ENCODE peak calls at places on chromosome 20, in four cellular contexts. S is HepG2, D is WTC11, U is A549. W is an unnamed sample.

GRCh38 chr20:56393133-56393472 is 658 bp downstream of the CSTF1 start:
- DNase-seq in U (no peak), D (no peak), S (no peak), W (no peak)

GRCh38 chr20:49786671-49787370 is 25.8 kb upstream of the SLC9A8 start:
- DNase-seq in D (no peak), S (no peak), U (no peak), W (no peak)

GRCh38 chr20:10893331-10893730 is 219.5 kb upstream of the JAG1 start:
- DNase-seq in S (no peak), D (no peak), U (no peak), W (no peak)

GRCh38 chr20:62358171-62358719 is 8.9 kb downstream of the LAMA5 start:
- DNase-seq in S (no peak), D (no peak), U (no peak), W (peak; percentile 46)

GRCh38 chr20:62887860-62888239 is 26.2 kb upstream of the TCFL5 start:
- DNase-seq in D (no peak), S (no peak), U (no peak), W (no peak)

GRCh38 chr20:5781798-5782750 is 31.9 kb downstream of the SHLD1 start:
- DNase-seq in D (no peak), U (no peak), S (peak; percentile 93), W (peak; percentile 73)

GRCh38 chr20:18983796-18984195 is 170.2 kb downstream of the SCP2D1 start:
- DNase-seq in S (no peak), D (no peak), U (no peak), W (no peak)

GRCh38 chr20:33433875-33434274 is 9.7 kb downstream of the SNTA1 start:
- DNase-seq in S (no peak), U (no peak), D (no peak), W (no peak)

GRCh38 chr20:49167811-49168507 is 20.2 kb downstream of the STAU1 start:
- DNase-seq in D (no peak), U (no peak), S (no peak), W (no peak)

GRCh38 chr20:33676121-33676520 is 1.9 kb upstream of the NECAB3 start:
- DNase-seq in D (no peak), S (no peak), U (no peak), W (no peak)

GRCh38 chr20:36299459-36299858 is 6.7 kb upstream of the DLGAP4 start:
- DNase-seq in U (no peak), D (no peak), S (no peak), W (no peak)

GRCh38 chr20:55538261-55538908 is 466.9 kb downstream of the CBLN4 start:
- DNase-seq in S (no peak), D (no peak), U (no peak), W (no peak)

GRCh38 chr20:33821270-33821836 is 10.2 kb downstream of the CHMP4B start:
- DNase-seq in U (no peak), D (no peak), S (no peak), W (peak; percentile 43)

GRCh38 chr20:33882018-33882417 is 70.9 kb downstream of the CHMP4B start:
- DNase-seq in D (no peak), S (no peak), U (no peak), W (no peak)

GRCh38 chr20:54362283-54362682 is 113.1 kb upstream of the DOK5 start:
- DNase-seq in S (no peak), D (no peak), U (no peak), W (no peak)

GRCh38 chr20:63037669-63038268 is 31.0 kb upstream of the BHLHE23 start:
- DNase-seq in U (no peak), D (no peak), S (no peak), W (no peak)

GRCh38 chr20:51639206-51639832 is 96.8 kb upstream of the NFATC2 start:
- DNase-seq in S (peak; percentile 75), U (peak; percentile 74), D (peak; percentile 90), W (peak; percentile 77)

GRCh38 chr20:64105846-64106434 is 1.4 kb downstream of the NPBWR2 start:
- DNase-seq in U (no peak), D (peak; percentile 8), S (no peak), W (no peak)

GRCh38 chr20:62861732-62862336 is at the start of gene TCFL5:
- DNase-seq in U (peak; percentile 68), D (peak; percentile 81), S (peak; percentile 88), W (peak; percentile 93)

GRCh38 chr20:53003420-53003819 is 31.3 kb downstream of the TSHZ2 start:
- DNase-seq in D (no peak), S (no peak), U (no peak), W (no peak)

GRCh38 chr20:1242530-1242929 is 16.7 kb downstream of the RAD21L1 start:
- DNase-seq in U (no peak), D (no peak), S (no peak), W (no peak)

GRCh38 chr20:21202284-21202683 is 76.4 kb downstream of the KIZ start:
- DNase-seq in D (no peak), S (peak; percentile 16), U (no peak), W (no peak)

GRCh38 chr20:63186528-63187316 is 29.2 kb downstream of the YTHDF1 start:
- DNase-seq in S (peak; percentile 27), D (no peak), U (no peak), W (no peak)

GRCh38 chr20:7792131-7792869 is 148.0 kb downstream of the HAO1 start:
- DNase-seq in S (no peak), U (no peak), D (no peak), W (no peak)

DNA sequence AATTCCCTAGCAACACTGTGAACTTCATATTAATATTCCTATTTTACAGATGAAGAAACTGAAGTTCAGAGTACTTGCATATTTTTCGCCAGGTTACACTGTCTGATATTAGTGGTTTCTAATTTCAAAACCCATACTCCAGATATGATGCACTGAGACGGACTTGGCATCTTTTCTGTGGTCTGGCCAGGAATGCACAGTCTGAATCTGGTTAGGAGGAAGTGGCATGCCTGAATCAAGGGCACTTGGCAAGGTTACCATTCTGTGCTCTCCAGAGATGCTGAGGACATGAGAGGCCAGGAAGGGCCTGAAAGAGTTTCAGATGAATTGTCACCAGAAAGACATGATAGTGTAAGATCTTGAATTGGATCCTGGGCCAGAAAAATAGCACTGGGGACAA is 150.1 kb downstream of the HAO1 start:
- DNase-seq in U (no peak), D (no peak), S (no peak), W (no peak)
- TF ChIP-seq HMGXB4 in U (no peak), D (no peak), S (no peak), W (no peak)

DNA sequence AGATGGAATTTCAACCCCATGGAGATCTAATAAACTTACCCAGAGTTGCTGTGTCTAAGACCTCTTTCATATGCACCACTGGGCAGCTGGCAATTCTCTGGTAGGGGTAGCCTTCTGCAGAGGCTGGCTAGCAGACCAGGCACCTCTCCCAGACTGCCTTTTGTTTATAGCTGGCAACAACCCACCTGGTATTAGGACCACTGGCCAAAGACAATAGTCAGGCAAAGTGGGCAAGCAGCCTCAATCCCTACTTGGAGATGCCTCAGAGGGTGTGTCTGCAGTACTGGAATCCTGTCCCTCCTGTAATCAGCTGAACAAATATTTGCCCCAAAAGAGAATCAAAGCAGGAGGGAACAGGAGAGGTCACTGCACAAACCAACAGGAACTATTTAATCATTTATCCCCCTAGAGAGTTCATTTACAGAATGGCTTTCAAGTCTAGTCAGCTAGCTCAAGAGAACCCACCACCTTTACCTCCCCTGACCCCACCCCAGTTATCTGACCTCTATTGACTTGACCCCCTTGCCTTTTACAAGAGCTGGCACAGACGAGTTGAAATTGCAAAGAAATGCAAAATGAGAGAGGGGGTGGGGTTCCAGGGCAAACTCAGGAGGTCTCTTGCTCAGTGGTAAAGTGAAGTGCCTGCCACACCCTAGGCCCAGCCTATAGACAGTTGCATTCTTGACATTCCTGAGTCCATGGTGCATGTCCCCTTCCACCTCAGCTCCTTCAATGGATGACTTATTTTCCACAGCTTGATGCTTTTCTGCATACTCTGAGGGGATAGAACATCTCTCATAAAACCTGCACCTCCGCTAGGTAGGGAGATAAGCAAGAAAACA is 2.8 kb downstream of the BCL2L1 start:
- DNase-seq in S (peak; percentile 99), U (peak; percentile 72), D (peak; percentile 52), W (peak; percentile 15)
- TF ChIP-seq HMGXB4 in S (no peak), U (no peak), D (no peak), W (no peak)

GRCh38 chr20:41782255-41782654 is 164.1 kb upstream of the CHD6 start:
- DNase-seq in S (no peak), U (no peak), D (no peak), W (no peak)
- TF ChIP-seq HMGXB4 in S (no peak), U (no peak), D (no peak), W (no peak)

DNA sequence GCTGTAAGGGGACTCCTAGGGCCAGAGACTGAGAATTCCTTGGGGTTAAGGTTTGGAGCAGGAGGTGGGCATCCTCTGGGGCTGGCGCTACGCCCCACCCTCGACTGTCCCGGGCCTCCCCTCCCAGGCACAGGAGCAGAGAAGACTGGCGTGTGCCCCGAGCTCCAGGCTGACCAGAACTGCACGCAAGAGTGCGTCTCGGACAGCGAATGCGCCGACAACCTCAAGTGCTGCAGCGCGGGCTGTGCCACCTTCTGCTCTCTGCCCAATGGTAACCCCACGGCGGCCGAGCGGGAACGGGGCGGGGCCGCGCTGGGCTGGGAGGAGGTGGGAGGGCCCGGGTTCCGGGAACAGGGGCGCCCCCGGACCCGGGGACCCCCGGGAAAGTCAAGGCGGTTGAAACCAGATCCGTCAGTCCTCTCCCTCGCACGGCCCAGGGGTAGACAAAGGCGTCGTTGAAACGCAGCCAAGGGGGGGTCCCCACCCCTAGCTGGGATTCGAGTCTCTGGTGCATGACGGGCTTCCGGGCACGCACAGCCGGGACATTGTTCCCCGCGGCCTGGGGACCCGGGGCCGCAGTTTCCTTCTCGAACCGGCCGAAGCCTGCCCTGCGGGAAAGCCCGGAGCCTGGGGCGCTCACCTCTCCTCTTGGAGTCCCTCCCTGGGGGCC is 844 bp downstream of the WFDC2 start:
- DNase-seq in U (no peak), S (no peak), D (peak; percentile 69), W (no peak)
- TF ChIP-seq HMGXB4 in U (no peak), S (no peak), D (peak; percentile 66), W (no peak)

DNA sequence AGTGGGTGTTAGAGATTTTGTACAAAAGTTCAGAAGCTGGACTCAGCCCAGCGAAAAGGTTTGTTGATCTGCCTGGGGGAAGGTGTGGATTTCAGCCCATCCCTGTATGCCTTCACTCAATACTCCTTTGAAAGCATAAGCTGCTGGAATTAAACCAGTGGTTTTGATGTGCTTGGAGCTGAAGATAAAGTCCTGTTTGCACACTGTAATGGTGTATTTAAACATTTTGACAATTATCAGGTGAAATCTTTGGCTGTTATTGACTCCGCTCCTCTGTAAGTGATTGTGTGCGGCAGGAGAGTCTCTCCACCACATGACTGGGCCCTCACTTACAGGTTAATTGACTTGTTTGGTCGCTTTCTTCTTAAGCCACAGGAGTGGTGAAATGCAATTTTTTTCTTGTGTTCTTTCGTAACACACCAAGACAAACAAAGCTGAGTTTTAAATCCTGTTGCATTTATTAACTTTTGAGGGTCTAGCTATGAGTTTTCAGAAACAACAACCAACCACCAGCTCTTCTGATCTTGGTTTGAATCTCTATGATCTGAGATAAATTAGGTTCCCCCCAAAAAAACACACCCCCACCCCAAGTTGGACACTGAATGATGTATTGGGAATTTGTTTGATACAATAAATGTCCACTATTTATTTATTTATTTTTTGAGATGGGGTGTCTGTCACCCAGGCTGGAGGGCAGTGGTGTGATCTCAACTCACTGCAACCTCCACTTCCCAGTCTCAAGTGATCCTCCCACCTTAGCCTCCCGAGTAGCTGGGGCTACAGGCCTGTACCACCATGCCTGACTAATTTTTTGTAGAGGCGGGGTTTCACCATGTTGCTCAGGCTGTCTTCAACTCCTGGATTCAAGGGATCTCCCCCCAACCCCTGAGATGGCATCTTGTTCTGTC is 46.3 kb upstream of the NCOA3 start:
- DNase-seq in S (peak; percentile 100), U (peak; percentile 35), D (no peak), W (no peak)
- TF ChIP-seq HMGXB4 in S (no peak), U (no peak), D (no peak), W (no peak)

W was measured in K562.